ENCODE peak calls at places on chromosomes 2 and 18, in ten cellular contexts. O, N, F, H, J, W, C, S, R and P are unnamed samples.

GRCh38 chr2:233119123-233119522 is 59.0 kb downstream of the INPP5D start:
- DNase-seq in C (no peak), H (no peak), W (no peak), F (no peak), O (no peak), J (no peak), R (no peak), N (no peak), S (no peak), P (no peak)

GRCh38 chr2:68918497-68918896 is 34.2 kb downstream of the GKN2 start:
- DNase-seq in H (no peak), S (no peak), O (peak), C (no peak), F (no peak), J (no peak), N (no peak), W (peak), R (no peak), P (no peak)

GRCh38 chr2:27622921-27623384 is 5.9 kb downstream of the CCDC121 start:
- DNase-seq in C (no peak), N (peak), S (no peak), O (peak), H (no peak), J (peak), F (no peak), R (peak), W (no peak), P (peak)

GRCh38 chr2:152174574-152174973 is 989 bp downstream of the STAM2 start:
- DNase-seq in J (no peak), C (no peak), W (no peak), H (no peak), O (no peak), F (no peak), R (no peak), N (no peak), S (no peak), P (no peak)

GRCh38 chr2:216619411-216620393 is 13.5 kb upstream of the IGFBP2 start:
- DNase-seq in C (no peak), N (no peak), J (peak), R (no peak), H (no peak), W (no peak), F (no peak), S (no peak), O (peak), P (peak)

GRCh38 chr2:110768591-110768990 is 36.2 kb downstream of the ACOXL start:
- DNase-seq in J (no peak), N (peak), O (no peak), R (no peak), F (no peak), S (no peak), C (no peak), H (no peak), W (no peak), P (no peak)

GRCh38 chr2:38181802-38182517 is 106.0 kb upstream of the CYP1B1 start:
- DNase-seq in W (no peak), C (no peak), N (no peak), R (no peak), S (no peak), H (no peak), F (no peak), J (no peak), O (no peak), P (no peak)

GRCh38 chr18:13796515-13796914 is 27.4 kb upstream of the MC5R start:
- DNase-seq in C (no peak), R (no peak), F (no peak), O (no peak), S (no peak), N (no peak), J (no peak), H (no peak), W (no peak), P (no peak)

GRCh38 chr18:12485479-12486105 is 77.9 kb downstream of the PRELID3A start:
- DNase-seq in W (no peak), N (no peak), J (no peak), F (no peak), S (no peak), H (no peak), C (no peak), R (no peak), O (no peak), P (no peak)

GRCh38 chr2:69278366-69278765 is 108.7 kb downstream of the GFPT1 start:
- DNase-seq in C (no peak), S (no peak), J (peak), H (no peak), F (no peak), W (no peak), R (no peak), N (no peak), O (no peak), P (peak)

GRCh38 chr2:230441188-230441897 is 25.3 kb downstream of the SP100 start:
- DNase-seq in R (no peak), H (peak), J (peak), C (peak), S (no peak), O (peak), F (no peak), W (no peak), N (no peak), P (peak)

GRCh38 chr2:219521066-219521880 is 7.0 kb downstream of the ASIC4 start:
- DNase-seq in O (peak), N (peak), F (no peak), W (peak), R (no peak), S (no peak), J (peak), C (no peak), H (no peak), P (peak)

GRCh38 chr2:177265834-177266817 is 1.6 kb upstream of the NFE2L2 start:
- DNase-seq in O (peak), J (peak), C (peak), N (no peak), S (peak), R (peak), W (peak), F (no peak), H (no peak), P (peak)

GRCh38 chr2:236342507-236342906 is 78.3 kb upstream of the ASB18 start:
- DNase-seq in O (no peak), N (no peak), C (no peak), H (no peak), F (no peak), J (no peak), S (no peak), R (no peak), W (no peak), P (no peak)

GRCh38 chr18:55587341-55588000 is 521 bp downstream of the TCF4 start:
- DNase-seq in C (no peak), S (no peak), N (peak), F (peak), H (no peak), O (peak), R (no peak), W (no peak), J (peak), P (peak)

GRCh38 chr2:224046752-224047151 is 7.7 kb upstream of the SERPINE2 start:
- DNase-seq in H (no peak), S (no peak), C (no peak), R (no peak), J (peak), F (no peak), O (no peak), N (no peak), W (no peak), P (peak)

GRCh38 chr2:98518106-98518505 is 73.4 kb downstream of the INPP4A start:
- DNase-seq in W (peak), C (peak), S (no peak), R (no peak), O (no peak), F (no peak), N (peak), H (peak), J (no peak), P (peak)

GRCh38 chr2:46315103-46315890 is 18.1 kb downstream of the EPAS1 start:
- DNase-seq in R (peak), O (peak), N (peak), C (no peak), J (peak), W (peak), F (no peak), S (no peak), H (no peak), P (peak)

GRCh38 chr2:189536830-189537229 is 43.8 kb downstream of the SLC40A1 start:
- DNase-seq in W (no peak), O (no peak), R (no peak), J (no peak), C (no peak), N (no peak), S (no peak), H (no peak), F (no peak), P (no peak)

GRCh38 chr18:50356036-50356945 is 18.6 kb upstream of the SKA1 start:
- DNase-seq in C (no peak), O (peak), F (no peak), S (peak), N (no peak), R (no peak), H (no peak), J (no peak), W (no peak), P (peak)

GRCh38 chr2:230713331-230714121 is 884 bp downstream of the CAB39 start:
- DNase-seq in J (no peak), S (peak), W (peak), H (peak), R (peak), F (peak), C (peak), N (peak), O (no peak), P (no peak)

GRCh38 chr2:179412116-179412515 is 147.5 kb upstream of the SESTD1 start:
- DNase-seq in O (peak), F (no peak), W (no peak), N (peak), C (no peak), J (peak), R (no peak), S (no peak), H (no peak), P (no peak)

GRCh38 chr2:213119061-213119809 is 32.2 kb downstream of the IKZF2 start:
- DNase-seq in C (peak), N (peak), F (no peak), R (no peak), H (no peak), O (peak), J (peak), S (no peak), W (no peak), P (no peak)

GRCh38 chr2:239965318-239965717 is 59.8 kb downstream of the NDUFA10 start:
- DNase-seq in N (no peak), J (no peak), S (no peak), F (no peak), H (no peak), C (no peak), R (no peak), W (no peak), O (no peak), P (no peak)

GRCh38 chr2:158692372-158693103 is 102.6 kb upstream of the DAPL1 start:
- DNase-seq in R (no peak), N (no peak), J (no peak), C (no peak), O (peak), F (no peak), W (no peak), S (no peak), H (no peak), P (no peak)

GRCh38 chr2:214311031-214311533 is 99.8 kb upstream of the VWC2L start:
- DNase-seq in F (no peak), C (no peak), J (no peak), H (no peak), R (no peak), O (no peak), N (no peak), W (peak), S (no peak), P (no peak)

GRCh38 chr2:57880967-57881366 is 165.6 kb upstream of the VRK2 start:
- DNase-seq in C (no peak), R (no peak), N (peak), S (no peak), J (no peak), F (no peak), W (no peak), O (no peak), H (no peak), P (no peak)

GRCh38 chr2:26184555-26185303 is 11.8 kb downstream of the GAREM2 start:
- DNase-seq in J (peak), N (no peak), H (peak), O (peak), F (no peak), W (peak), R (peak), C (peak), S (no peak), P (peak)

GRCh38 chr2:65098741-65099140 is 31.2 kb downstream of the RAB1A start:
- DNase-seq in H (no peak), F (no peak), C (no peak), N (no peak), W (no peak), J (no peak), O (peak), R (no peak), S (no peak), P (peak)

GRCh38 chr18:54149078-54149697 is 75.3 kb downstream of the MBD2 start:
- DNase-seq in W (peak), F (no peak), J (peak), H (no peak), R (peak), O (peak), C (no peak), N (peak), S (no peak), P (peak)

GRCh38 chr18:44568986-44569385 is 111.7 kb upstream of the SETBP1 start:
- DNase-seq in J (no peak), O (peak), F (no peak), N (no peak), H (no peak), W (no peak), C (no peak), S (no peak), R (no peak), P (peak)

GRCh38 chr18:25827961-25828561 is 262.4 kb downstream of the SS18 start:
- DNase-seq in N (peak), S (no peak), F (no peak), W (no peak), J (peak), O (no peak), C (no peak), R (no peak), H (no peak), P (peak)